ENCODE peak calls at places on chromosomes 12 and 14, in ten cellular contexts. One of them, this sample, is unnamed.

GRCh38 chr12:130132831-130133635 is 29.2 kb upstream of the FZD10 start:
- DNase-seq in H54: no peak
- DNase-seq in uterus: no peak
- DNase-seq in HCT116: no peak
- DNase-seq in Peyer's patch: no peak
- DNase-seq in body of pancreas: no peak
- DNase-seq in erythroblast: no peak
- DNase-seq in adrenal gland: no peak
- DNase-seq in IMR-90: no peak
- DNase-seq in tibial nerve: no peak
- DNase-seq in this sample: no peak

GRCh38 chr12:6946920-6947374 is 3.1 kb downstream of the C12orf57 start:
- DNase-seq in H54: no peak
- DNase-seq in uterus: no peak
- DNase-seq in HCT116: no peak
- DNase-seq in Peyer's patch: no peak
- DNase-seq in body of pancreas: no peak
- DNase-seq in erythroblast: no peak
- DNase-seq in adrenal gland: no peak
- DNase-seq in IMR-90: no peak
- DNase-seq in tibial nerve: no peak
- DNase-seq in this sample: no peak

GRCh38 chr14:65834812-65835211 is 422.3 kb downstream of the FUT8 start:
- DNase-seq in H54: no peak
- DNase-seq in uterus: no peak
- DNase-seq in HCT116: no peak
- DNase-seq in Peyer's patch: no peak
- DNase-seq in body of pancreas: no peak
- DNase-seq in erythroblast: no peak
- DNase-seq in adrenal gland: no peak
- DNase-seq in IMR-90: no peak
- DNase-seq in tibial nerve: no peak
- DNase-seq in this sample: no peak

GRCh38 chr12:124680863-124681778 is 113.7 kb upstream of the NCOR2 start:
- DNase-seq in H54: peak
- DNase-seq in uterus: peak
- DNase-seq in HCT116: peak
- DNase-seq in Peyer's patch: no peak
- DNase-seq in body of pancreas: peak
- DNase-seq in erythroblast: peak
- DNase-seq in adrenal gland: peak
- DNase-seq in IMR-90: peak
- DNase-seq in tibial nerve: peak
- DNase-seq in this sample: no peak

GRCh38 chr12:106696861-106697417 is 77.5 kb upstream of the RIC8B start:
- DNase-seq in H54: no peak
- DNase-seq in uterus: no peak
- DNase-seq in HCT116: no peak
- DNase-seq in Peyer's patch: no peak
- DNase-seq in body of pancreas: no peak
- DNase-seq in erythroblast: no peak
- DNase-seq in adrenal gland: no peak
- DNase-seq in IMR-90: no peak
- DNase-seq in tibial nerve: no peak
- DNase-seq in this sample: no peak

GRCh38 chr14:69570836-69571330 is 3.8 kb downstream of the CCDC177 start:
- DNase-seq in H54: no peak
- DNase-seq in uterus: no peak
- DNase-seq in HCT116: no peak
- DNase-seq in Peyer's patch: no peak
- DNase-seq in body of pancreas: no peak
- DNase-seq in erythroblast: no peak
- DNase-seq in adrenal gland: no peak
- DNase-seq in IMR-90: no peak
- DNase-seq in tibial nerve: no peak
- DNase-seq in this sample: no peak

GRCh38 chr12:114335607-114336006 is 70.3 kb downstream of the TBX5 start:
- DNase-seq in H54: no peak
- DNase-seq in uterus: no peak
- DNase-seq in HCT116: no peak
- DNase-seq in Peyer's patch: no peak
- DNase-seq in body of pancreas: no peak
- DNase-seq in erythroblast: no peak
- DNase-seq in adrenal gland: no peak
- DNase-seq in IMR-90: no peak
- DNase-seq in tibial nerve: no peak
- DNase-seq in this sample: no peak

GRCh38 chr12:124091835-124092234 is 118.8 kb downstream of the ZNF664 start:
- DNase-seq in H54: no peak
- DNase-seq in uterus: no peak
- DNase-seq in HCT116: no peak
- DNase-seq in Peyer's patch: no peak
- DNase-seq in body of pancreas: no peak
- DNase-seq in erythroblast: no peak
- DNase-seq in adrenal gland: no peak
- DNase-seq in IMR-90: no peak
- DNase-seq in tibial nerve: no peak
- DNase-seq in this sample: no peak

GRCh38 chr14:51581017-51581881 is 70.5 kb upstream of the FRMD6 start:
- DNase-seq in H54: no peak
- DNase-seq in uterus: no peak
- DNase-seq in HCT116: no peak
- DNase-seq in Peyer's patch: no peak
- DNase-seq in body of pancreas: no peak
- DNase-seq in erythroblast: no peak
- DNase-seq in adrenal gland: no peak
- DNase-seq in IMR-90: peak
- DNase-seq in tibial nerve: no peak
- DNase-seq in this sample: no peak

GRCh38 chr12:108691154-108691994 is 39.9 kb downstream of the CORO1C start:
- DNase-seq in H54: peak
- DNase-seq in uterus: peak
- DNase-seq in HCT116: peak
- DNase-seq in Peyer's patch: peak
- DNase-seq in body of pancreas: peak
- DNase-seq in erythroblast: peak
- DNase-seq in adrenal gland: peak
- DNase-seq in IMR-90: peak
- DNase-seq in tibial nerve: peak
- DNase-seq in this sample: peak
- TF ChIP-seq POLR2A in H54: peak
- TF ChIP-seq POLR2A in uterus: peak
- TF ChIP-seq POLR2A in HCT116: no peak
- TF ChIP-seq POLR2A in Peyer's patch: no peak
- TF ChIP-seq POLR2A in body of pancreas: peak
- TF ChIP-seq POLR2A in erythroblast: peak
- TF ChIP-seq POLR2A in adrenal gland: no peak
- TF ChIP-seq POLR2A in IMR-90: peak
- TF ChIP-seq POLR2A in tibial nerve: peak
- TF ChIP-seq POLR2A in this sample: peak

GRCh38 chr12:69738351-69739286 is at the start of gene RAB3IP:
- DNase-seq in H54: peak
- DNase-seq in uterus: peak
- DNase-seq in HCT116: peak
- DNase-seq in Peyer's patch: peak
- DNase-seq in body of pancreas: peak
- DNase-seq in erythroblast: peak
- DNase-seq in adrenal gland: peak
- DNase-seq in IMR-90: peak
- DNase-seq in tibial nerve: peak
- DNase-seq in this sample: peak

GRCh38 chr12:69733638-69734037 is 5.0 kb upstream of the RAB3IP start:
- DNase-seq in H54: no peak
- DNase-seq in uterus: no peak
- DNase-seq in HCT116: no peak
- DNase-seq in Peyer's patch: no peak
- DNase-seq in body of pancreas: no peak
- DNase-seq in erythroblast: no peak
- DNase-seq in adrenal gland: no peak
- DNase-seq in IMR-90: no peak
- DNase-seq in tibial nerve: no peak
- DNase-seq in this sample: no peak

GRCh38 chr12:69744109-69744508 is 5.4 kb downstream of the RAB3IP start:
- DNase-seq in H54: no peak
- DNase-seq in uterus: no peak
- DNase-seq in HCT116: no peak
- DNase-seq in Peyer's patch: no peak
- DNase-seq in body of pancreas: no peak
- DNase-seq in erythroblast: no peak
- DNase-seq in adrenal gland: no peak
- DNase-seq in IMR-90: no peak
- DNase-seq in tibial nerve: no peak
- DNase-seq in this sample: no peak

GRCh38 chr12:69739287-69740191 is 879 bp downstream of the RAB3IP start:
- DNase-seq in H54: peak
- DNase-seq in uterus: peak
- DNase-seq in HCT116: peak
- DNase-seq in Peyer's patch: peak
- DNase-seq in body of pancreas: peak
- DNase-seq in erythroblast: peak
- DNase-seq in adrenal gland: peak
- DNase-seq in IMR-90: peak
- DNase-seq in tibial nerve: no peak
- DNase-seq in this sample: peak
- TF ChIP-seq POLR2A in H54: no peak
- TF ChIP-seq POLR2A in uterus: no peak
- TF ChIP-seq POLR2A in HCT116: no peak
- TF ChIP-seq POLR2A in Peyer's patch: peak
- TF ChIP-seq POLR2A in body of pancreas: peak
- TF ChIP-seq POLR2A in erythroblast: no peak
- TF ChIP-seq POLR2A in adrenal gland: no peak
- TF ChIP-seq POLR2A in IMR-90: no peak
- TF ChIP-seq POLR2A in tibial nerve: no peak
- TF ChIP-seq POLR2A in this sample: peak

GRCh38 chr14:64549805-64550538 is at the start of gene PPP1R36:
- DNase-seq in H54: no peak
- DNase-seq in uterus: no peak
- DNase-seq in HCT116: no peak
- DNase-seq in Peyer's patch: no peak
- DNase-seq in body of pancreas: peak
- DNase-seq in erythroblast: peak
- DNase-seq in adrenal gland: no peak
- DNase-seq in IMR-90: no peak
- DNase-seq in tibial nerve: no peak
- DNase-seq in this sample: no peak
- TF ChIP-seq POLR2A in H54: no peak
- TF ChIP-seq POLR2A in uterus: no peak
- TF ChIP-seq POLR2A in HCT116: no peak
- TF ChIP-seq POLR2A in Peyer's patch: peak
- TF ChIP-seq POLR2A in body of pancreas: peak
- TF ChIP-seq POLR2A in erythroblast: no peak
- TF ChIP-seq POLR2A in adrenal gland: no peak
- TF ChIP-seq POLR2A in IMR-90: no peak
- TF ChIP-seq POLR2A in tibial nerve: no peak
- TF ChIP-seq POLR2A in this sample: no peak

GRCh38 chr12:116506697-116507064 is 52.5 kb upstream of the MAP1LC3B2 start:
- DNase-seq in H54: no peak
- DNase-seq in uterus: no peak
- DNase-seq in HCT116: no peak
- DNase-seq in Peyer's patch: no peak
- DNase-seq in body of pancreas: no peak
- DNase-seq in erythroblast: no peak
- DNase-seq in adrenal gland: no peak
- DNase-seq in IMR-90: no peak
- DNase-seq in tibial nerve: no peak
- DNase-seq in this sample: no peak

GRCh38 chr12:116504438-116504837 is 54.7 kb upstream of the MAP1LC3B2 start:
- DNase-seq in H54: no peak
- DNase-seq in uterus: no peak
- DNase-seq in HCT116: no peak
- DNase-seq in Peyer's patch: no peak
- DNase-seq in body of pancreas: no peak
- DNase-seq in erythroblast: no peak
- DNase-seq in adrenal gland: no peak
- DNase-seq in IMR-90: no peak
- DNase-seq in tibial nerve: no peak
- DNase-seq in this sample: no peak

GRCh38 chr12:116513944-116514343 is 45.2 kb upstream of the MAP1LC3B2 start:
- DNase-seq in H54: no peak
- DNase-seq in uterus: no peak
- DNase-seq in HCT116: no peak
- DNase-seq in Peyer's patch: no peak
- DNase-seq in body of pancreas: no peak
- DNase-seq in erythroblast: no peak
- DNase-seq in adrenal gland: no peak
- DNase-seq in IMR-90: no peak
- DNase-seq in tibial nerve: no peak
- DNase-seq in this sample: no peak

GRCh38 chr12:116502989-116503496 is 56.1 kb upstream of the MAP1LC3B2 start:
- DNase-seq in H54: no peak
- DNase-seq in uterus: no peak
- DNase-seq in HCT116: no peak
- DNase-seq in Peyer's patch: no peak
- DNase-seq in body of pancreas: no peak
- DNase-seq in erythroblast: no peak
- DNase-seq in adrenal gland: no peak
- DNase-seq in IMR-90: no peak
- DNase-seq in tibial nerve: no peak
- DNase-seq in this sample: no peak

DNA sequence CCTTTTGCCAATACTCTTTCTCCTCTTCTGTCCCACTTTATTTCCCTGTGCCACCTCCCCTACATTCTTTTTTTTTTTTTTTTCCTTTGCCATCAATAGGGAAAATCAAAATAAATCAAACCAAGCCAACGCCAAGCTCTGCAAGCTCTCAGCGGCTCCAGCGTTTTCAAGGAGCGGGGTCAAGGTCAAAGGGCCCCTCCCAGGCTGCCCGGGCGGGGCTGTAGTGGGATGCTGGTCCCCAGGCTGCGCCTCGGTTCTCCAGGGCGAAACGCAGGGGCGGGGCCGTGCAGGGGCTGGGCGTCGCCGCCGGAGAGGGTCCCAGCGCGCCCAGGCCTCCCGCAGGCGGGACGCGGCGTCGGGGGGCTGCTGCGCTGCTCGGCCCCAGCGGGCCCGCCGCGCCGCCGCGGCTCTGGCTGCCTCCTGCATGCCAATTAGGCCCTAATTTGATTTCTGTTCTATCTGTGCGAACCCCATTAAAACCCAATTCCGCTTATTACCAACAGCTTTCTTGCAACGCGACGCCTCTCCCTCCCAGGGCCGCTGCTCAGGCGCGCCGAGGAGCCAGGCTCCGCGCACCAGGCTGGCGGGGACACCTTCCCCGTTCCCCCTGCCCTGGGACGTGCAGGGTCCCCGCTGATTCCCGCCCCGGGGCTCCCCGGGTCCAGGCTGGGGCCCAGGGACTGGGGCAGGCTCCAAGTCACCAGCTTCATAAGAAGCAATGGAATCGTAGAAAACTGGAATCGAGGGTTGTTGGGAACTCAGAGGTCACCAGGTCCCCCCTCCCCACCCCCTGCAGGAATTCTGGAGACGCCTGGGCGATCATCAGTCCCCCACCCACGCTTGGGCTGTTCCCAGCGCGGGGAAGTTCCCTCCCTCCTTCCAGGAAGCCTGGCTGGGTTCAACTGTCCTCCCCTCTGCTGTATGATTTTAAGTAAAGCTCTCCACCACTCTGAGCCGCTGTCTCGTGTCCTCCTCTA is 50.7 kb upstream of the MAP1LC3B2 start:
- DNase-seq in H54: no peak
- DNase-seq in uterus: peak
- DNase-seq in HCT116: no peak
- DNase-seq in Peyer's patch: peak
- DNase-seq in body of pancreas: no peak
- DNase-seq in erythroblast: no peak
- DNase-seq in adrenal gland: no peak
- DNase-seq in IMR-90: no peak
- DNase-seq in tibial nerve: no peak
- DNase-seq in this sample: no peak
- TF ChIP-seq POLR2A in H54: peak
- TF ChIP-seq POLR2A in uterus: no peak
- TF ChIP-seq POLR2A in HCT116: no peak
- TF ChIP-seq POLR2A in Peyer's patch: no peak
- TF ChIP-seq POLR2A in body of pancreas: no peak
- TF ChIP-seq POLR2A in erythroblast: no peak
- TF ChIP-seq POLR2A in adrenal gland: no peak
- TF ChIP-seq POLR2A in IMR-90: no peak
- TF ChIP-seq POLR2A in tibial nerve: no peak
- TF ChIP-seq POLR2A in this sample: no peak

This sample was measured in prostate gland.